ENCODE peak calls at places on chromosomes 5 and 9, in four cellular contexts. S is HFF-Myc, N is non-pigmented ciliary epithelial cell, K is psoas muscle. I is an unnamed sample.

GRCh38 chr9:106700676-106701075 is 162.3 kb upstream of the ZNF462 start:
- DNase-seq in S (no peak), K (no peak), N (no peak), I (peak; percentile 74)

GRCh38 chr5:56816546-56817081 is 1.3 kb downstream of the MAP3K1 start:
- DNase-seq in K (peak; percentile 57), N (no peak), S (no peak), I (peak; percentile 47)

GRCh38 chr5:65062684-65063083 is 294.0 kb downstream of the CWC27 start:
- DNase-seq in N (peak; percentile 53), S (peak; percentile 31), K (peak; percentile 22), I (peak; percentile 88)

GRCh38 chr9:123375725-123376132 is 19.7 kb downstream of the CRB2 start:
- DNase-seq in K (no peak), S (no peak), N (no peak), I (no peak)

GRCh38 chr9:92141144-92142129 is 26.2 kb upstream of the SPTLC1 start:
- DNase-seq in K (peak; percentile 48), N (no peak), S (no peak), I (no peak)

GRCh38 chr9:130017035-130017909 is 25.7 kb downstream of the FNBP1 start:
- DNase-seq in K (no peak), N (no peak), S (no peak), I (no peak)

GRCh38 chr9:134375011-134375390 is 48.7 kb downstream of the RXRA start:
- DNase-seq in K (peak; percentile 86), N (no peak), S (no peak), I (no peak)

GRCh38 chr5:87137280-87137679 is 130.4 kb upstream of the RASA1 start:
- DNase-seq in K (peak; percentile 18), N (no peak), S (no peak), I (no peak)

GRCh38 chr9:79061766-79062165 is 510.0 kb upstream of the TLE4 start:
- DNase-seq in K (no peak), N (no peak), S (no peak), I (no peak)

GRCh38 chr9:124420991-124421543 is 5.8 kb upstream of the PSMB7 start:
- DNase-seq in S (no peak), K (no peak), N (no peak), I (peak; percentile 29)

GRCh38 chr5:2748180-2748840 is 3.2 kb downstream of the IRX2 start:
- DNase-seq in N (no peak), K (no peak), S (no peak), I (no peak)

GRCh38 chr5:88785396-88786216 is 97.4 kb downstream of the MEF2C start:
- DNase-seq in K (no peak), S (peak; percentile 65), N (peak; percentile 85), I (peak; percentile 93)

GRCh38 chr5:178162481-178162880 is 8.8 kb upstream of the NHP2 start:
- DNase-seq in S (no peak), K (no peak), N (no peak), I (no peak)

GRCh38 chr5:150068071-150068470 is 18.3 kb downstream of the CSF1R start:
- DNase-seq in S (no peak), N (no peak), K (no peak), I (no peak)

GRCh38 chr5:173232499-173233346 is 2.3 kb downstream of the NKX2-5 start:
- DNase-seq in K (no peak), N (no peak), S (no peak), I (no peak)

GRCh38 chr9:131810351-131811170 is 70.7 kb upstream of the RAPGEF1 start:
- DNase-seq in K (no peak), N (no peak), S (no peak), I (no peak)

GRCh38 chr5:74205745-74206570 is 434.6 kb downstream of the ENC1 start:
- DNase-seq in K (no peak), S (no peak), N (no peak), I (no peak)

GRCh38 chr9:15738011-15738410 is 185.2 kb downstream of the CCDC171 start:
- DNase-seq in K (no peak), S (no peak), N (no peak), I (peak; percentile 29)

GRCh38 chr5:1857256-1857600 is 25.5 kb downstream of the IRX4 start:
- DNase-seq in N (no peak), K (no peak), S (no peak), I (no peak)

GRCh38 chr9:20209421-20210340 is 412.6 kb downstream of the MLLT3 start:
- DNase-seq in N (no peak), K (no peak), S (no peak), I (no peak)

GRCh38 chr9:21081999-21082398 is 4.3 kb upstream of the IFNB1 start:
- DNase-seq in S (no peak), N (no peak), K (no peak), I (no peak)

GRCh38 chr5:7960142-7960541 is 91.2 kb downstream of the MTRR start:
- DNase-seq in N (no peak), S (no peak), K (no peak), I (no peak)

GRCh38 chr5:60349891-60350415 is 350.0 kb downstream of the DEPDC1B start:
- DNase-seq in K (no peak), S (no peak), N (no peak), I (no peak)

GRCh38 chr5:38634961-38635369 is 78.5 kb upstream of the LIFR start:
- DNase-seq in N (no peak), K (no peak), S (no peak), I (no peak)

GRCh38 chr5:9456435-9457042 is 89.3 kb downstream of the SEMA5A start:
- DNase-seq in N (peak; percentile 64), K (no peak), S (peak; percentile 94), I (peak; percentile 82)

GRCh38 chr5:72018158-72018803 is 89.0 kb upstream of the MAP1B start:
- DNase-seq in N (peak; percentile 28), S (peak; percentile 86), K (peak; percentile 24), I (peak; percentile 76)

GRCh38 chr5:129718766-129719165 is 29.1 kb upstream of the MINAR2 start:
- DNase-seq in K (no peak), S (no peak), N (no peak), I (no peak)

GRCh38 chr5:69368458-69369368 is 607 bp downstream of the AK6 start:
- DNase-seq in N (no peak), K (no peak), S (no peak), I (peak; percentile 15)

GRCh38 chr5:166111021-166111420 is 2180.4 kb upstream of the WWC1 start:
- DNase-seq in S (no peak), K (no peak), N (no peak), I (no peak)

GRCh38 chr9:94780516-94780950 is 54.0 kb downstream of the AOPEP start:
- DNase-seq in K (peak; percentile 31), S (no peak), N (no peak), I (no peak)

GRCh38 chr9:27227192-27227591 is 69.8 kb downstream of the EQTN start:
- DNase-seq in S (no peak), K (no peak), N (no peak), I (peak; percentile 7)

GRCh38 chr9:134112561-134112960 is 23.3 kb upstream of the WDR5 start:
- DNase-seq in K (no peak), N (no peak), S (no peak), I (no peak)

GRCh38 chr9:114397219-114397847 is 9.6 kb upstream of the AKNA start:
- DNase-seq in N (no peak), S (no peak), K (no peak), I (no peak)

GRCh38 chr5:55220433-55221185 is 6.5 kb downstream of the MCIDAS start:
- DNase-seq in K (peak; percentile 40), N (no peak), S (no peak), I (no peak)

GRCh38 chr9:93127395-93127911 is 6.6 kb downstream of the NINJ1 start:
- DNase-seq in N (no peak), K (no peak), S (no peak), I (no peak)

GRCh38 chr9:115369322-115369957 is 251.5 kb upstream of the TNC start:
- DNase-seq in S (peak; percentile 39), N (peak; percentile 71), K (no peak), I (peak; percentile 66)

GRCh38 chr5:133316346-133317343 is 264.8 kb downstream of the HSPA4 start:
- DNase-seq in K (no peak), N (no peak), S (no peak), I (no peak)

GRCh38 chr9:105329729-105330082 is 85.3 kb downstream of the SLC44A1 start:
- DNase-seq in S (no peak), K (no peak), N (no peak), I (no peak)

GRCh38 chr5:154059583-154059982 is 20.8 kb downstream of the MFAP3 start:
- DNase-seq in S (no peak), K (no peak), N (no peak), I (no peak)